ENCODE peak calls at places on chromosomes 6 and 20, in six cellular contexts. X is HFF-Myc, N is breast epithelium, I is AG04450, W is A549, T is mammary epithelial cell. Y is an unnamed sample.

GRCh38 chr6:88107241-88107640 is 58.9 kb downstream of the CNR1 start:
- DNase-seq in X (no peak), T (no peak), I (no peak), W (no peak), N (no peak), Y (no peak)

GRCh38 chr6:34243901-34244884 is 4.6 kb downstream of the SMIM29 start:
- DNase-seq in I (peak), T (peak), W (peak), N (no peak), X (peak), Y (no peak)

GRCh38 chr6:21455071-21455470 is 138.5 kb upstream of the SOX4 start:
- DNase-seq in W (no peak), X (no peak), N (no peak), T (no peak), I (no peak), Y (no peak)

GRCh38 chr20:31568773-31569162 is 36.3 kb upstream of the ID1 start:
- DNase-seq in I (no peak), X (no peak), N (no peak), T (no peak), W (no peak), Y (no peak)

GRCh38 chr20:54688476-54688875 is 213.1 kb downstream of the DOK5 start:
- DNase-seq in I (no peak), N (no peak), W (no peak), T (no peak), X (no peak), Y (no peak)

GRCh38 chr6:2081155-2082138 is 164.0 kb downstream of the GMDS start:
- DNase-seq in T (no peak), I (no peak), X (no peak), W (no peak), N (no peak), Y (no peak)

GRCh38 chr6:34247481-34248197 is 1.2 kb downstream of the SMIM29 start:
- DNase-seq in I (no peak), T (no peak), N (no peak), W (no peak), X (no peak), Y (no peak)

GRCh38 chr20:41141153-41141815 is 3.9 kb downstream of the PLCG1 start:
- DNase-seq in W (no peak), I (no peak), N (no peak), T (no peak), X (no peak), Y (no peak)

GRCh38 chr6:110054664-110055386 is 76.7 kb downstream of the GPR6 start:
- DNase-seq in I (no peak), T (no peak), W (no peak), N (no peak), X (no peak), Y (no peak)

GRCh38 chr6:149129401-149130077 is 188.0 kb upstream of the TAB2 start:
- DNase-seq in W (no peak), X (peak), I (peak), N (peak), T (peak), Y (no peak)

GRCh38 chr20:10919549-10920140 is 245.8 kb upstream of the JAG1 start:
- DNase-seq in I (no peak), W (peak), X (no peak), T (peak), N (no peak), Y (no peak)

GRCh38 chr20:41309817-41310216 is 7.7 kb downstream of the ZHX3 start:
- DNase-seq in W (no peak), N (no peak), T (peak), X (no peak), I (no peak), Y (no peak)

GRCh38 chr20:54167909-54168872 is 5.6 kb downstream of the CYP24A1 start:
- DNase-seq in T (no peak), I (no peak), N (no peak), X (no peak), W (peak), Y (no peak)

GRCh38 chr6:142940487-142940886 is 4.5 kb downstream of the HIVEP2 start:
- DNase-seq in W (no peak), N (no peak), I (no peak), X (no peak), T (no peak), Y (no peak)

GRCh38 chr20:58017970-58018530 is 210.4 kb downstream of the ANKRD60 start:
- DNase-seq in I (no peak), T (no peak), X (no peak), W (no peak), N (peak), Y (no peak)

GRCh38 chr6:99348823-99349619 is 453 bp downstream of the FAXC start:
- DNase-seq in T (no peak), X (no peak), I (no peak), W (no peak), N (no peak), Y (no peak)

GRCh38 chr6:48476257-48476656 is 365.3 kb upstream of the PTCHD4 start:
- DNase-seq in I (no peak), X (peak), T (peak), N (no peak), W (peak), Y (no peak)

GRCh38 chr6:134517145-134517658 is 199.3 kb upstream of the SGK1 start:
- DNase-seq in W (peak), I (peak), X (peak), T (peak), N (peak), Y (no peak)

GRCh38 chr6:119347466-119348307 is 1.9 kb downstream of the MAN1A1 start:
- DNase-seq in W (no peak), N (no peak), X (no peak), I (no peak), T (no peak), Y (no peak)

GRCh38 chr20:50821994-50822393 is 27.1 kb downstream of the BCAS4 start:
- DNase-seq in I (no peak), T (no peak), X (no peak), N (no peak), W (no peak), Y (no peak)

GRCh38 chr6:104969108-104969507 is 12.2 kb downstream of the LIN28B start:
- DNase-seq in W (no peak), N (no peak), X (no peak), T (no peak), I (no peak), Y (no peak)

GRCh38 chr6:9140861-9141534 is 705.7 kb upstream of the SLC35B3 start:
- DNase-seq in I (no peak), W (no peak), T (no peak), X (no peak), N (no peak), Y (no peak)

GRCh38 chr6:127477648-127478047 is 18.5 kb upstream of the KIAA0408 start:
- DNase-seq in X (no peak), I (no peak), T (no peak), N (no peak), W (no peak), Y (no peak)

GRCh38 chr20:50322703-50323131 is 132.1 kb downstream of the CEBPB start:
- DNase-seq in W (no peak), I (no peak), X (no peak), T (no peak), N (peak), Y (no peak)

GRCh38 chr20:25252686-25253421 is 5.0 kb downstream of the PYGB start:
- DNase-seq in I (no peak), X (no peak), N (peak), T (peak), W (no peak), Y (no peak)

GRCh38 chr6:43600595-43600994 is 24.6 kb downstream of the POLH start:
- DNase-seq in X (no peak), N (no peak), I (no peak), W (no peak), T (no peak), Y (no peak)

GRCh38 chr6:43606019-43606418 is 23.0 kb downstream of the GTPBP2 start:
- DNase-seq in I (no peak), N (no peak), X (no peak), W (no peak), T (no peak), Y (no peak)

GRCh38 chr6:43608310-43608763 is 20.7 kb downstream of the GTPBP2 start:
- DNase-seq in W (peak), T (peak), N (no peak), X (peak), I (peak), Y (no peak)

GRCh38 chr6:43608783-43609182 is 20.3 kb downstream of the GTPBP2 start:
- DNase-seq in T (no peak), I (no peak), W (no peak), N (no peak), X (no peak), Y (no peak)

GRCh38 chr6:43604174-43604573 is 24.9 kb downstream of the GTPBP2 start:
- DNase-seq in N (no peak), T (peak), X (no peak), I (peak), W (no peak), Y (no peak)
- TF ChIP-seq CTCF in N (no peak), T (no peak), X (no peak), I (no peak), W (no peak), Y (no peak)

DNA sequence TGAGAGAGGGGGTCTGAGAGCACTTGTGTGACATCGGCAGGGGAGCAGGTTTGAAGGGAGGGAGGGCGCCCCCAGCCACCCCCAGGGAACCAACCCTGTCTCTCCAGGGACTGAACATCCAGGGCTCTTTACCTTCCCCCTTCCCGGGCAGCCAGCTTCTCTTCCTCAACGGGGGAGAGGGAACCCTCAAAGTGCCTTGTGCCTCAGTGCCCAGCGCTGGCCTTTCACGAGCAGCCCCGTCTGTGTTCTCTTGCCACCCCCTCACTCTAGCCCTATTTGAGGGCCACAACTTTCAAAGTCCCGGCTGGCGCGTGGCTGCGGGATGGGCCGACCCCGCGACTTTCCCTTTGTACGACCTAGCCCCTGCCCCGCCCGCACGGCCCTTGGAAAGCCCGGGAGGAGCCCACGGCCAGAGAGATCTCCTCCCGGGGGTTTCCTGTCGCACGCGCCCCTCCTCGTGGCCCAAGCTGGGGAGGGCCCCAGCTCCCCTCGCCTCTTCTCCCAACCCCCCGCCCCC is 608 bp downstream of the SCRT2 start:
- DNase-seq in I (no peak), W (no peak), N (no peak), X (no peak), T (no peak), Y (no peak)
- H3K4me3 ChIP-seq in I (no peak), W (peak), N (peak), X (no peak), T (no peak), Y (no peak)

DNA sequence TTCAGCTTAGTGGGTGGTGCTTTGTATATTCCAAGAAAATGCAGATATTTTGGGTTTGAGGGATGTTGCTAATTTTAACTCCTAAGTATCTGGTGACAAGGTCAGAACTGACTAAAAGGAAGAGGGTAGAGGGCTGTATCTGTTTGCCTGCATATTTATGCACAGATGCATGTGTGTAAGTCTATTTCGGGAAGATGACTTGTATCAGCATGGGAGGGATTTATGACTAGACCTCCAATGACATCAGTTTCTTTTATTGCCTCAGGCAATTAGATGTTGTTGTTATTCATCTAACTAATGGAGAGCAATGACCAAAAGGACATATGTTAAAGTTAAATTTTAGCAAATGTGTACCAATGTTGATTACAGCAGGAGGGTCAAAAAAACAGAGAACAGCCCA is 734.3 kb downstream of the QKI start:
- DNase-seq in I (no peak), T (no peak), X (no peak), W (no peak), N (no peak), Y (no peak)
- TF ChIP-seq CTCF in I (no peak), T (no peak), X (no peak), W (no peak), N (no peak), Y (no peak)

DNA sequence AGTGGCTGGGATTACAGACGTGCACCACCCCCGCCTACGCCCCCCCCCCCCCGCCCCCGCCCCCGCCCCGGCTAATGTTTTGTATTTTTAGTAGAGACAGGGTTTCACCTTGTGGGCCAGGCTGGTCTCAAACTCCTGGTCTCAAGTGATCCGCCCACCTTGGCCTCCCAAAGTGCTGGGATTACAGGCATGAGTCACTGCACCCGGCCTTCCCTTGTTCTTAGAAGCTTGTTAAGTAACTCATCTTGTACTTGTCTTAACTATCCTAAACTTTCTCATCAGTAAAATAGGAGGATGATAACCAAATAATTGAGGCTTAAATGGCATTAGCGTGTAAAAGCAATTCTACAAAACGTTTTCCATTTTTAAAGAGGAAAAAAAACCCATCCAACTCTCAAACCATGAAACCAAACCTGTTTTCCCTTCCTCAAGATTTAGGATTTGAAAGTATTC is 4.2 kb downstream of the CDYL start:
- DNase-seq in N (no peak), I (no peak), T (peak), X (no peak), W (peak), Y (no peak)
- H3K4me3 ChIP-seq in N (no peak), I (no peak), T (no peak), X (no peak), W (no peak), Y (no peak)